ENCODE peak calls at places on chromosome 20, in nine cellular contexts. Y is AG09319; D is mesothelial cell of epicardium; K is GM13976; W is CD8-positive, alpha-beta T cell; H is choroid plexus epithelial cell; U is A549; J is fibroblast of mammary gland; S is type B pancreatic cell. Q is an unnamed sample.

GRCh38 chr20:54680439-54680838 is 205.0 kb downstream of the DOK5 start:
- DNase-seq in Y (no peak), D (no peak), K (no peak), W (no peak), H (no peak), U (no peak), J (no peak), S (no peak), Q (no peak)

GRCh38 chr20:57936636-57937310 is 227.0 kb upstream of the PMEPA1 start:
- DNase-seq in Y (no peak), D (no peak), K (no peak), W (no peak), H (no peak), U (no peak), J (no peak), S (no peak), Q (no peak)

GRCh38 chr20:53611449-53611894 is 17.8 kb upstream of the ZNF217 start:
- DNase-seq in Y (peak), D (no peak), K (no peak), W (no peak), H (peak), U (peak), J (peak), S (no peak), Q (no peak)

GRCh38 chr20:50438986-50439407 is 71.2 kb upstream of the PTPN1 start:
- DNase-seq in Y (no peak), D (no peak), K (no peak), W (no peak), H (peak), U (peak), J (peak), S (no peak), Q (no peak)

GRCh38 chr20:9807176-9807575 is 31.7 kb downstream of the PAK5 start:
- DNase-seq in Y (no peak), D (no peak), K (no peak), W (no peak), H (no peak), U (no peak), J (no peak), S (no peak), Q (no peak)

GRCh38 chr20:5996765-5997164 is 46.3 kb downstream of the MCM8 start:
- DNase-seq in Y (no peak), D (no peak), K (peak), W (peak), H (no peak), U (peak), J (no peak), S (no peak), Q (peak)

GRCh38 chr20:59406446-59406845 is 106.0 kb downstream of the EDN3 start:
- DNase-seq in Y (no peak), D (no peak), K (no peak), W (no peak), H (no peak), U (no peak), J (no peak), S (no peak), Q (no peak)

GRCh38 chr20:38357653-38358207 is 11.4 kb downstream of the LBP start:
- DNase-seq in Y (no peak), D (no peak), K (no peak), W (no peak), H (no peak), U (no peak), J (peak), S (no peak), Q (no peak)

GRCh38 chr20:51634257-51634656 is 91.7 kb upstream of the NFATC2 start:
- DNase-seq in Y (no peak), D (no peak), K (no peak), W (no peak), H (no peak), U (no peak), J (peak), S (no peak), Q (no peak)

GRCh38 chr20:2005359-2005758 is 11.5 kb upstream of the PDYN start:
- DNase-seq in Y (no peak), D (no peak), K (no peak), W (no peak), H (no peak), U (no peak), J (peak), S (no peak), Q (no peak)

GRCh38 chr20:52207020-52207810 is 15.6 kb upstream of the ZFP64 start:
- DNase-seq in Y (no peak), D (no peak), K (no peak), W (no peak), H (no peak), U (no peak), J (no peak), S (no peak), Q (no peak)

GRCh38 chr20:10671850-10672578 is 1.8 kb downstream of the JAG1 start:
- DNase-seq in Y (no peak), D (no peak), K (peak), W (no peak), H (peak), U (no peak), J (peak), S (no peak), Q (peak)

GRCh38 chr20:41249781-41250281 is 67.7 kb downstream of the ZHX3 start:
- DNase-seq in Y (no peak), D (no peak), K (no peak), W (no peak), H (peak), U (peak), J (peak), S (no peak), Q (peak)

GRCh38 chr20:10783660-10784336 is 110.0 kb upstream of the JAG1 start:
- DNase-seq in Y (no peak), D (no peak), K (no peak), W (no peak), H (peak), U (no peak), J (no peak), S (no peak), Q (no peak)

GRCh38 chr20:33874129-33874528 is 63.0 kb downstream of the CHMP4B start:
- DNase-seq in Y (no peak), D (no peak), K (peak), W (no peak), H (no peak), U (no peak), J (no peak), S (no peak), Q (no peak)

GRCh38 chr20:34364013-34364382 is 925 bp downstream of the ITCH start:
- DNase-seq in Y (no peak), D (no peak), K (no peak), W (no peak), H (peak), U (peak), J (peak), S (no peak), Q (no peak)

GRCh38 chr20:32839227-32839981 is 19.3 kb upstream of the EFCAB8 start:
- DNase-seq in Y (no peak), D (no peak), K (no peak), W (no peak), H (no peak), U (no peak), J (no peak), S (no peak), Q (no peak)

GRCh38 chr20:62575976-62576722 is 66.2 kb upstream of the SLCO4A1 start:
- DNase-seq in Y (no peak), D (no peak), K (no peak), W (no peak), H (no peak), U (no peak), J (no peak), S (no peak), Q (no peak)

GRCh38 chr20:62577447-62577846 is 64.9 kb upstream of the SLCO4A1 start:
- DNase-seq in Y (no peak), D (no peak), K (no peak), W (no peak), H (no peak), U (no peak), J (no peak), S (no peak), Q (no peak)

GRCh38 chr20:62576815-62577214 is 65.5 kb upstream of the SLCO4A1 start:
- DNase-seq in Y (no peak), D (peak), K (no peak), W (no peak), H (peak), U (no peak), J (no peak), S (no peak), Q (no peak)

GRCh38 chr20:62580052-62580451 is 62.3 kb upstream of the SLCO4A1 start:
- DNase-seq in Y (no peak), D (no peak), K (no peak), W (no peak), H (no peak), U (peak), J (no peak), S (no peak), Q (no peak)

GRCh38 chr20:62578294-62578897 is 63.9 kb upstream of the SLCO4A1 start:
- DNase-seq in Y (no peak), D (no peak), K (no peak), W (no peak), H (no peak), U (peak), J (no peak), S (no peak), Q (no peak)
- TF ChIP-seq CTCF in Y (no peak), D (no peak), K (no peak), W (no peak), H (no peak), U (no peak), J (no peak), S (no peak), Q (no peak)

GRCh38 chr20:44759595-44759994 is 13.9 kb downstream of the KCNK15 start:
- DNase-seq in Y (no peak), D (no peak), K (no peak), W (no peak), H (no peak), U (no peak), J (no peak), S (no peak), Q (no peak)
- TF ChIP-seq CTCF in Y (no peak), D (no peak), K (no peak), W (no peak), H (no peak), U (no peak), J (no peak), S (no peak), Q (no peak)

GRCh38 chr20:63874254-63874653 is 9.2 kb downstream of the TPD52L2 start:
- DNase-seq in Y (no peak), D (no peak), K (no peak), W (no peak), H (peak), U (no peak), J (peak), S (no peak), Q (no peak)
- TF ChIP-seq CTCF in Y (no peak), D (no peak), K (no peak), W (no peak), H (no peak), U (no peak), J (no peak), S (no peak), Q (no peak)

GRCh38 chr20:17806739-17807441 is 107.1 kb downstream of the BANF2 start:
- DNase-seq in Y (peak), D (peak), K (no peak), W (no peak), H (peak), U (no peak), J (peak), S (no peak), Q (no peak)

GRCh38 chr20:17806107-17806506 is 106.3 kb downstream of the BANF2 start:
- DNase-seq in Y (no peak), D (no peak), K (no peak), W (no peak), H (no peak), U (no peak), J (no peak), S (no peak), Q (no peak)

GRCh38 chr20:17808357-17808756 is 108.6 kb downstream of the BANF2 start:
- DNase-seq in Y (peak), D (no peak), K (no peak), W (no peak), H (peak), U (no peak), J (peak), S (no peak), Q (no peak)

GRCh38 chr20:17808782-17809181 is 109.0 kb downstream of the BANF2 start:
- DNase-seq in Y (no peak), D (no peak), K (no peak), W (no peak), H (no peak), U (no peak), J (no peak), S (no peak), Q (no peak)

DNA sequence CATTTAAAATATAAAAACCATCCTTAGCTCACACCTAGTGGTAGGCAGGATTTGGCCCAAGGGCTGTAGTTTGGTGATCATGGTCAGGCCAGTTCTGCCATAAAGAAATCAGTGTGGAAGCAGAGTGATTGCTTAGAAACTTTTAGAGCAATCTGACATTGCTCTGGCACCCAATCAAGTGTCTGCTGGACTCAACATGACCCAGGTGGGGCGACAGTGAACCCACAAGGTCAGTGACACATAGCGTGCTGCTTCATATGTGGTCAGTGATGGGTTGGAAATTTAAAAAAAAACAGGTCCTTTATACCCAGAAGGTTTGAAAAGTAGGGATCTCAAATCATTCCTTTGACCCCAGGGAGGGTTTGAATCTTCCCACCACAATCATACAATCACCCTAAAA is 107.9 kb downstream of the BANF2 start:
- DNase-seq in Y (no peak), D (no peak), K (no peak), W (no peak), H (peak), U (no peak), J (peak), S (no peak), Q (no peak)
- TF ChIP-seq CTCF in Y (no peak), D (no peak), K (no peak), W (no peak), H (peak), U (no peak), J (no peak), S (no peak), Q (no peak)

DNA sequence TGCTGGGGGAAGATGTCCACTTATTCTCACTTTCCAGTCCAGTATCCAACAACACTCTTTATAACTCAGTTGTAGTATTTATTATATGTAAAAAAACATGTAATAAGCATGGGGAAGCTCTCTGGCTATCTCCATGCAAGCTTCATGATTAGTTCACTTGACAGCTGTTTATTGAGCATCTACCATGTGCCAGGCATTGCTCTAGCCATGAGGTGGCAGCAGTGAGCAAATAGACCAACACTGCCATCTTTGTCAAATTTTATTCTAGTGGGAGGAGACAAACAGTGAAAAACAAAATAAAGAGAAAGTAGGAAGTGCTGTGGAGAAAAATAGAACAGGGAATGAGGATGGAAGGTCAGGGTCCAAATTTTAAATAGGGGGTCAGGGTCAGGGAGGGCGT is 131.8 kb downstream of the CFAP61 start:
- DNase-seq in Y (no peak), D (no peak), K (no peak), W (no peak), H (peak), U (peak), J (peak), S (no peak), Q (no peak)
- TF ChIP-seq CTCF in Y (peak), D (no peak), K (no peak), W (no peak), H (peak), U (peak), J (peak), S (peak), Q (peak)

GRCh38 chr20:17840423-17840822 is 128.2 kb downstream of the SNX5 start:
- DNase-seq in Y (no peak), D (no peak), K (no peak), W (no peak), H (no peak), U (no peak), J (no peak), S (no peak), Q (no peak)
- TF ChIP-seq CTCF in Y (no peak), D (no peak), K (no peak), W (no peak), H (no peak), U (no peak), J (no peak), S (no peak), Q (no peak)

GRCh38 chr20:62694106-62694505 is 14.5 kb upstream of the NTSR1 start:
- DNase-seq in Y (no peak), D (no peak), K (no peak), W (no peak), H (no peak), U (no peak), J (no peak), S (no peak), Q (no peak)
- TF ChIP-seq CTCF in Y (no peak), D (no peak), K (no peak), W (no peak), H (no peak), U (no peak), J (no peak), S (no peak), Q (no peak)

GRCh38 chr20:25223179-25223661 is 24.7 kb upstream of the PYGB start:
- DNase-seq in Y (peak), D (no peak), K (no peak), W (no peak), H (peak), U (peak), J (peak), S (no peak), Q (no peak)
- TF ChIP-seq CTCF in Y (peak), D (no peak), K (no peak), W (no peak), H (peak), U (peak), J (peak), S (no peak), Q (no peak)

DNA sequence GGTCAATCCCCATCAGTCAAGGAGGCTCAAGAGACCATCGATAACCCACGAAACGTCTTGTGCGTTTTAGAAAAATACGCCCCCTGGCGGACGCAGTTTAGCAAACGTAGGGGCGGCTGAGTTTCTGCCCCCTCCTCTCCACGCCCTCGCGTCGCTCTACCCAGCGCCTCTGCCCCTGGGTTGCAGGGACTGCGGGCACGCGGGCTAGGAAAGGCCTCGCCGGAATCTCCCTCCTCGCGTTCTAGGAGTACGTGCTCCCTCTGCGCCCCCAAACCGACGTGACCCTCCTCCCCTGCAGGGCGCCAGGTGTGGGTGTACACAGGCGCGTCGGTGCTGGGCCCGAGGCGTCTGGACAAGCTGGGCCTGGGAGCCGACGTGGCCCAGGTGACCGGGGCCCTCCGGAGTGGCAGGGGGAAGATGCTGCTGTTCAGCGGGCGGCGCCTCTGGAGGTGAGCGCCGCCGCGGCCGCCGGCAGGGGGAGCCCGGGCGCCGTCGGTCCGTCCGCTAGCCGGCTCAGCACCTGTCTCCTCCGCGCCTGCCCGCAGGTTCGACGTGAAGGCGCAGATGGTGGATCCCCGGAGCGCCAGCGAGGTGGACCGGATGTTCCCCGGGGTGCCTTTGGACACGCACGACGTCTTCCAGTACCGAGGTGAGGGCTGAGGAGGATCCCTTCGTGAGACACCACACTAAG is 5.3 kb downstream of the MMP9 start:
- DNase-seq in Y (no peak), D (no peak), K (peak), W (peak), H (peak), U (peak), J (peak), S (no peak), Q (peak)
- TF ChIP-seq CTCF in Y (peak), D (peak), K (peak), W (peak), H (peak), U (peak), J (peak), S (peak), Q (peak)

Q was measured in GM10248.